ENCODE peak calls at places on chromosomes 13 and 19, in seven cellular contexts. W, L, V, G, K, F and C are unnamed samples.

GRCh38 chr13:101554420-101555125 is 102.1 kb downstream of the ITGBL1 start:
- DNase-seq in K (peak), W (no peak), L (no peak), F (no peak), V (no peak), G (no peak), C (no peak)

GRCh38 chr13:80244574-80244973 is 96.4 kb downstream of the SPRY2 start:
- DNase-seq in W (no peak), F (no peak), G (no peak), L (no peak), V (no peak), K (no peak), C (peak)

GRCh38 chr13:62524498-62524897 is 1108.8 kb upstream of the PCDH20 start:
- DNase-seq in L (no peak), V (no peak), G (no peak), W (no peak), K (no peak), F (no peak), C (no peak)

GRCh38 chr19:35986664-35987570 is 8.1 kb upstream of the SDHAF1 start:
- DNase-seq in K (no peak), F (no peak), W (peak), G (peak), V (peak), L (peak), C (no peak)

GRCh38 chr19:32373614-32374295 is 28.3 kb downstream of the ZNF507 start:
- DNase-seq in W (no peak), L (peak), K (peak), G (no peak), F (peak), V (no peak), C (peak)

GRCh38 chr19:6103217-6103644 is 7.1 kb downstream of the RFX2 start:
- DNase-seq in G (no peak), L (peak), V (no peak), W (peak), K (peak), F (no peak), C (peak)

GRCh38 chr13:76286178-76286577 is 600.0 kb downstream of the KCTD12 start:
- DNase-seq in F (no peak), W (no peak), K (peak), V (no peak), G (no peak), L (no peak), C (peak)

GRCh38 chr19:10295305-10295846 is 5.6 kb downstream of the ICAM5 start:
- DNase-seq in V (peak), K (no peak), G (no peak), L (no peak), W (no peak), F (no peak), C (no peak)

GRCh38 chr13:32837973-32838940 is 178.0 kb upstream of the KL start:
- DNase-seq in G (no peak), W (no peak), K (no peak), L (no peak), F (no peak), V (no peak), C (no peak)

GRCh38 chr13:59442946-59443345 is 720.8 kb downstream of the DIAPH3 start:
- DNase-seq in W (no peak), V (no peak), K (peak), G (no peak), L (no peak), F (no peak), C (peak)

GRCh38 chr19:36805364-36805763 is 32.8 kb upstream of the ZNF850 start:
- DNase-seq in F (no peak), K (no peak), G (no peak), W (no peak), V (no peak), L (no peak), C (no peak)

GRCh38 chr19:42092350-42092749 is 16.4 kb downstream of the ZNF574 start:
- DNase-seq in W (no peak), L (no peak), F (no peak), K (peak), V (no peak), G (peak), C (peak)

GRCh38 chr13:50526771-50527567 is 316.5 kb downstream of the DLEU7 start:
- DNase-seq in K (no peak), L (no peak), V (peak), F (no peak), W (peak), G (no peak), C (no peak)

GRCh38 chr19:18650048-18650435 is 13.2 kb downstream of the KLHL26 start:
- DNase-seq in K (peak), L (no peak), W (peak), V (no peak), F (no peak), G (no peak), C (peak)

GRCh38 chr19:42111811-42112210 is 20.4 kb downstream of the POU2F2 start:
- DNase-seq in V (no peak), L (no peak), W (no peak), F (no peak), G (no peak), K (peak), C (no peak)

GRCh38 chr19:8601796-8602195 is 8.7 kb downstream of the ADAMTS10 start:
- DNase-seq in K (no peak), W (no peak), V (no peak), F (no peak), G (no peak), L (no peak), C (no peak)

GRCh38 chr13:61002686-61003085 is 413.0 kb downstream of the PCDH20 start:
- DNase-seq in W (no peak), G (no peak), L (no peak), V (no peak), K (no peak), F (no peak), C (no peak)

GRCh38 chr19:11373166-11373884 is 1.1 kb upstream of the SWSAP1 start:
- DNase-seq in V (no peak), W (no peak), K (no peak), F (no peak), G (peak), L (peak), C (peak)

GRCh38 chr13:25980255-25980654 is 71.6 kb downstream of the SHISA2 start:
- DNase-seq in L (peak), W (no peak), G (no peak), K (peak), F (no peak), V (no peak), C (peak)

GRCh38 chr13:83753912-83754624 is 128.2 kb downstream of the SLITRK1 start:
- DNase-seq in F (no peak), W (no peak), K (no peak), V (no peak), L (no peak), G (no peak), C (no peak)

GRCh38 chr19:10353793-10354391 is 14.5 kb upstream of the ICAM3 start:
- DNase-seq in K (peak), W (peak), V (no peak), G (no peak), L (no peak), F (no peak), C (peak)

GRCh38 chr13:82096256-82096655 is 1755.3 kb upstream of the SPRY2 start:
- DNase-seq in W (no peak), L (no peak), K (no peak), V (no peak), F (no peak), G (no peak), C (no peak)

GRCh38 chr19:33196446-33197193 is 2.5 kb downstream of the LRP3 start:
- DNase-seq in W (no peak), L (no peak), F (no peak), K (no peak), V (no peak), G (no peak), C (no peak)